ENCODE peak calls at places on chromosomes 2 and 18, in five cellular contexts. N is spleen, K is endothelial cell of umbilical vein, L is transverse colon, G is lower lobe of right lung. F is an unnamed sample. For H3K4me1 and H3K27me3, the result is how much of the 10 kb centered on the place peaks cover.

GRCh38 chr2:46422717-46423394 is 56.5 kb upstream of the TMEM247 start:
- DNase-seq in L (no peak), N (no peak), G (no peak), K (no peak), F (no peak)

GRCh38 chr2:150532883-150533282 is 45.4 kb upstream of the RND3 start:
- DNase-seq in G (no peak), N (no peak), K (no peak), L (no peak), F (no peak)

GRCh38 chr2:30235008-30235655 is 3.8 kb downstream of the LBH start:
- DNase-seq in G (no peak), N (peak), K (no peak), L (no peak), F (no peak)

GRCh38 chr2:166643980-166644379 is 149.9 kb upstream of the SCN7A start:
- DNase-seq in K (no peak), G (no peak), N (no peak), L (no peak), F (no peak)

GRCh38 chr2:145287686-145288085 is 767.8 kb upstream of the ZEB2 start:
- DNase-seq in L (no peak), K (no peak), G (no peak), N (no peak), F (no peak)

GRCh38 chr18:13804305-13804704 is 19.6 kb upstream of the MC5R start:
- DNase-seq in G (no peak), L (no peak), K (peak), N (no peak), F (no peak)

GRCh38 chr18:48607049-48607984 is 68.5 kb downstream of the CTIF start:
- DNase-seq in N (peak), K (no peak), G (no peak), L (no peak), F (no peak)

GRCh38 chr2:128196026-128196822 is 105.2 kb downstream of the UGGT1 start:
- DNase-seq in N (no peak), G (no peak), L (peak), K (peak), F (no peak)

GRCh38 chr2:232406556-232407310 is at the start of gene ALPG:
- DNase-seq in K (no peak), N (no peak), L (no peak), G (peak), F (peak)

GRCh38 chr2:23760746-23761145 is 166.2 kb downstream of the ATAD2B start:
- DNase-seq in L (no peak), K (peak), N (no peak), G (no peak), F (no peak)

GRCh38 chr2:46775722-46776121 is 139.9 kb downstream of the MCFD2 start:
- DNase-seq in G (no peak), L (no peak), K (no peak), N (no peak), F (no peak)

GRCh38 chr2:155872396-155872795 is 460.1 kb downstream of the NR4A2 start:
- DNase-seq in N (no peak), G (no peak), L (no peak), K (no peak), F (no peak)

GRCh38 chr2:176080540-176081355 is 3.0 kb downstream of the EVX2 start:
- DNase-seq in L (peak), K (no peak), N (no peak), G (no peak), F (no peak)

GRCh38 chr2:212961255-212961654 is 190.2 kb downstream of the IKZF2 start:
- DNase-seq in K (no peak), L (no peak), G (no peak), N (no peak), F (no peak)

GRCh38 chr2:25790074-25790473 is 88.2 kb downstream of the ASXL2 start:
- DNase-seq in K (no peak), G (no peak), N (no peak), L (no peak), F (no peak)

GRCh38 chr18:8773980-8774379 is 68.6 kb downstream of the MTCL1 start:
- DNase-seq in G (no peak), K (no peak), L (no peak), N (no peak), F (no peak)

GRCh38 chr2:1723397-1724042 is 20.8 kb downstream of the PXDN start:
- DNase-seq in N (no peak), L (no peak), G (no peak), K (peak), F (no peak)

GRCh38 chr18:57466745-57467144 is 31.6 kb downstream of the ONECUT2 start:
- DNase-seq in G (no peak), L (no peak), N (no peak), K (no peak), F (no peak)

GRCh38 chr18:1999387-1999786 is 571.9 kb downstream of the METTL4 start:
- DNase-seq in L (no peak), N (no peak), K (no peak), G (no peak), F (no peak)

GRCh38 chr2:207792244-207792785 is 22.6 kb upstream of the FZD5 start:
- DNase-seq in L (no peak), G (no peak), N (no peak), K (peak), F (no peak)

GRCh38 chr2:187917535-187917934 is 363.3 kb upstream of the TFPI start:
- DNase-seq in N (no peak), G (no peak), K (no peak), L (no peak), F (no peak)

GRCh38 chr2:149064365-149064841 is 25.9 kb downstream of the LYPD6B start:
- DNase-seq in N (no peak), L (peak), G (no peak), K (peak), F (no peak)

GRCh38 chr18:25921677-25922421 is 168.6 kb downstream of the SS18 start:
- DNase-seq in K (peak), G (no peak), L (peak), N (no peak), F (no peak)

GRCh38 chr2:73141896-73142295 is 29.1 kb upstream of the RAB11FIP5 start:
- DNase-seq in L (no peak), N (no peak), G (no peak), K (peak), F (no peak)

GRCh38 chr2:238714038-238714528 is 133.8 kb upstream of the TWIST2 start:
- DNase-seq in K (no peak), L (no peak), N (no peak), G (no peak), F (no peak)

GRCh38 chr18:54852780-54853675 is 24.8 kb downstream of the RAB27B start:
- DNase-seq in K (peak), G (no peak), N (no peak), L (no peak), F (no peak)

GRCh38 chr2:130387071-130387400 is 31.2 kb downstream of the PTPN18 start:
- DNase-seq in N (no peak), G (no peak), K (no peak), L (no peak), F (no peak)

GRCh38 chr2:130391058-130391871 is 35.4 kb downstream of the PTPN18 start:
- DNase-seq in K (peak), G (peak), N (peak), L (peak), F (peak)

GRCh38 chr18:69617888-69618287 is 217.2 kb downstream of the DOK6 start:
- DNase-seq in L (no peak), K (no peak), N (no peak), G (no peak), F (no peak)

GRCh38 chr2:37896319-37896718 is 28.8 kb upstream of the RMDN2 start:
- DNase-seq in N (no peak), K (no peak), G (no peak), L (no peak), F (no peak)
- TF ChIP-seq CTCF in N (no peak), K (no peak), G (no peak), L (peak), F (no peak)

GRCh38 chr2:109135572-109136185 is 6.7 kb downstream of the SH3RF3 start:
- DNase-seq in L (no peak), N (no peak), G (no peak), K (peak), F (no peak)
- H3K4me1 ChIP-seq in L (under half), N (under half), G (under half), K (under half), F (under half)

GRCh38 chr2:217685255-217685605 is 317.6 kb downstream of the TNS1 start:
- DNase-seq in K (no peak), L (peak), G (peak), N (no peak), F (peak)
- H3K27me3 ChIP-seq in K (under half), L (under half), G (under half), N (under half), F (under half)

GRCh38 chr18:77910347-77910746 is 660.7 kb downstream of the GALR1 start:
- DNase-seq in N (no peak), G (no peak), L (no peak), K (no peak), F (no peak)
- TF ChIP-seq CTCF in N (no peak), G (no peak), L (no peak), K (no peak), F (no peak)

GRCh38 chr18:63997041-63997440 is 27.2 kb downstream of the SERPINB8 start:
- DNase-seq in L (no peak), N (no peak), K (no peak), G (no peak), F (no peak)

GRCh38 chr18:63997606-63998005 is 27.7 kb downstream of the SERPINB8 start:
- DNase-seq in G (no peak), L (no peak), K (no peak), N (no peak), F (no peak)

GRCh38 chr18:63999871-64000270 is 30.0 kb downstream of the SERPINB8 start:
- DNase-seq in K (no peak), G (no peak), L (no peak), N (no peak), F (no peak)

GRCh38 chr18:64002581-64002980 is 32.7 kb downstream of the SERPINB8 start:
- DNase-seq in L (no peak), G (no peak), N (no peak), K (no peak), F (no peak)
- H3K4me1 ChIP-seq in L (under half), G (under half), N (under half), K (under half), F (under half)

GRCh38 chr2:26852405-26853348 is 4.7 kb downstream of the DPYSL5 start:
- DNase-seq in G (no peak), K (no peak), N (no peak), L (no peak), F (no peak)
- H3K27me3 ChIP-seq in G (half or more), K (under half), N (under half), L (half or more), F (half or more)

GRCh38 chr18:32674491-32674890 is 98.3 kb downstream of the KLHL14 start:
- DNase-seq in K (peak), L (no peak), N (no peak), G (no peak), F (no peak)

GRCh38 chr18:32670727-32671126 is 102.1 kb downstream of the KLHL14 start:
- DNase-seq in G (no peak), L (no peak), K (no peak), N (no peak), F (no peak)

DNA sequence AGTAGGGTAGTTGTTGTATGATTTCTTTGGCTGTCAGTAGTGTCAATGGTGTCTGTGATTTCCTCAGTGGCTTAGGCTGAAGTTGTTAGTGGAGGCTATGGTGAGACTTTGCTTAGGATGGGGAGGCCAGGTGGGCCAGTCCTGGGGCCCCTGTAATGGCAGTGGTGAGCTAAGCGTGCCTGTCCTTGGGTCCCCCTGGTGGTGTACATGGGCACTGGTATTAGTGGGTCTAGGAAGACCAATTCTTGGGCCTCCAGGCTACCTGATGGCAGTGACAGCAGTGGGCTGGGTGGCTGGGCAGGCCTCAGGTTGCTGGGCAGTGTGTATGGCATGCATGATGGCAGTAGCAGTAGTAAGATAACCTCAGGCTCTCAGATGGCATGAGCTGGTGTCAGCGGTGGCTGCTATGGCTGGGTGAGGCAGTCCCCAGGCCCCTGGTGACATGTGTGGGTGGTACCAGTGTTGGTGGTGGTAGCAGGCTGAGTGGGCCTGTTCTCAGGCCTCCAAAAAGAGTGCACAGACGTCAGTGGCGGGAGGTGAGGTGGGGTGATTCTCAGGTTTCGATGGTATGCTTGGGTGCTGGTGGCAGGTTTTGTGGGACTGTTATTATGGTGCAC is 103.2 kb downstream of the KLHL14 start:
- DNase-seq in G (no peak), L (no peak), N (no peak), K (no peak), F (no peak)
- TF ChIP-seq CTCF in G (no peak), L (no peak), N (no peak), K (no peak), F (no peak)

GRCh38 chr2:28411166-28411755 is 18.6 kb downstream of the FOSL2 start:
- DNase-seq in N (no peak), G (no peak), L (no peak), K (no peak), F (no peak)
- H3K4me1 ChIP-seq in N (half or more), G (half or more), L (half or more), K (under half), F (half or more)

DNA sequence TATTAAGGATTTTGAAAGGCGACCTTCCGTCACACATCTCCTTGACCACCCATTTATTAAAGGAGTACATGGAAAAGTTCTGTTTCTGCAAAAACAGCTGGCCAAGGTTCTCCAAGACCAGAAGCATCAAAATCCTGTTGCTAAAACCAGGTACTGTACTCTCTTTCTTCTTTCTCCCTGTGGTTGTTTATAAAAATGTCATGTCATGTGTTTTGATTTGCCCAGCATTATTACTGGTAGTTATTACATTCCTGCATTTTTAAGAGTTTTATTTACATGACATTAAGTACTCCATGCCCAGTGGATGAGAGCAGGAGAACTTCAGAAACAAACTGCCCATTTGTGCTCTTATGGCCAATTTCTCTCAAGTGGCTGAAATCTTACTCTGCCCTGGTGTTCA is 191.3 kb downstream of the MYO3B start:
- DNase-seq in K (no peak), L (no peak), G (no peak), N (no peak), F (no peak)
- H3K27me3 ChIP-seq in K (under half), L (half or more), G (under half), N (under half), F (under half)

DNA sequence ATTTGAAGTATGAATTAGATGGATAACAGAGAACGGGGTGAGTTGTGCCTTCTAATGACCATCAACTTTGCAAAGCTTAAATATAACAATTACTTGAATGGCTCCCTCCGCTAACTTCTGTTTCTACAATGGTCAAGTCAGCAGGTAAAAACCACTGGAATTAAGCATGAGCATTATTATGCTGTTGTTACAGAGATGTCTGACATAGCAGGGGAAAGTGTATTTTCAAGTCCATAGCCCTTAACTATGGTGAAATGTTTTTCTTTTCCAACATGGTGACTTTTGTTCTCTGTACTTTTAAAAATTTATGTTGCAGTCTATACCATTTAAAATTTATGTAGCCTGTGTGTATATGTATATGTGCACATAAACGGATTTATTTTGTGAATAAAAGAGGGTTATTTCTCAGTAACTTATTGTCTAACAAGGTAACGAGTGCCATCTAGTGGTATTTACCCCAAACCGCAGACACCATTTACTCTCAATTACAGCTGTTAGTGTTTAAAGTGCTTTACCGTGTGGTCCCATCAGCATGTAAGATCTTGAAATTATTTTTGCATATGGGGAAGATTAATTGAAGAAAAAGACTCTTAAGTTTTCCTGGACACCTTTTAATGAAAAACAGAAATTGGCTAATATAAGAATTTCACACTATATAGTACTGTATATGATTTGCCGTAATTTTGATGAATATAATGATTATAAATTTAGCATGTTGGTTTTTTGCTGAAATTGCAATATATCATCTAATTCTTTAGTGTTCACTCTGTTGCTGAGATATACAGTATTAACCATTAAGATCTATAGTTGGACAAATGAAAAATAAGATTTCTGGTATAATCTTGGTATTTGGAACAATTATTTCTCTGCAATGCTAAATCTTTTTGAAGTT is 78.2 kb downstream of the UBE2E3 start:
- DNase-seq in L (peak), N (no peak), G (no peak), K (peak), F (no peak)
- TF ChIP-seq CTCF in L (peak), N (peak), G (peak), K (peak), F (peak)

F was measured in upper lobe of right lung.